ENCODE peak calls at places on chromosomes 6 and 20, in seven cellular contexts. X, U, B, Y, G, C and L are unnamed samples.

GRCh38 chr6:48664850-48665249 is 553.9 kb upstream of the PTCHD4 start:
- DNase-seq in X (no peak), B (no peak), U (peak; percentile 15), G (peak; percentile 3), C (no peak), Y (no peak), L (no peak)

GRCh38 chr6:125598422-125598821 is 151.0 kb upstream of the HEY2 start:
- DNase-seq in X (no peak), C (no peak), U (peak; percentile 76), G (peak; percentile 69), B (no peak), Y (no peak), L (peak; percentile 15)

GRCh38 chr6:3831741-3832530 is 17.2 kb upstream of the FAM50B start:
- DNase-seq in Y (no peak), X (no peak), B (no peak), C (no peak), U (no peak), G (no peak), L (no peak)

GRCh38 chr6:138833819-138834539 is 38.1 kb downstream of the ECT2L start:
- DNase-seq in Y (no peak), X (no peak), C (peak; percentile 45), U (no peak), B (peak; percentile 58), G (peak; percentile 36), L (peak; percentile 31)

GRCh38 chr20:31868853-31869672 is 1.3 kb downstream of the DUSP15 start:
- DNase-seq in B (no peak), C (no peak), Y (no peak), U (no peak), G (no peak), X (no peak), L (no peak)

GRCh38 chr6:34601706-34602105 is 45.6 kb upstream of the SPDEF start:
- DNase-seq in X (no peak), G (no peak), Y (no peak), C (no peak), U (no peak), B (peak; percentile 76), L (no peak)

GRCh38 chr6:27811383-27811782 is 100.8 kb downstream of the OR2B2 start:
- DNase-seq in B (no peak), Y (no peak), C (no peak), G (no peak), U (no peak), X (no peak), L (no peak)

GRCh38 chr20:51275816-51276215 is 252.9 kb upstream of the KCNG1 start:
- DNase-seq in X (no peak), C (no peak), G (peak; percentile 28), U (peak; percentile 39), B (peak; percentile 68), Y (no peak), L (no peak)

GRCh38 chr6:133802861-133803260 is 86.1 kb upstream of the TCF21 start:
- DNase-seq in X (no peak), C (no peak), U (no peak), B (no peak), G (no peak), Y (no peak), L (no peak)

GRCh38 chr6:44309631-44310030 is 3.5 kb downstream of the AARS2 start:
- DNase-seq in C (no peak), X (no peak), U (no peak), G (no peak), B (no peak), Y (no peak), L (no peak)

GRCh38 chr20:51600016-51600420 is 57.5 kb upstream of the NFATC2 start:
- DNase-seq in B (no peak), X (no peak), Y (no peak), G (no peak), U (no peak), C (peak; percentile 50), L (no peak)

GRCh38 chr20:24701668-24702067 is 232.2 kb downstream of the SYNDIG1 start:
- DNase-seq in G (no peak), C (no peak), U (no peak), B (no peak), Y (no peak), X (no peak), L (no peak)

GRCh38 chr6:16625319-16626240 is 135.7 kb downstream of the ATXN1 start:
- DNase-seq in C (no peak), X (no peak), U (peak; percentile 28), G (no peak), B (no peak), Y (no peak), L (peak; percentile 15)

GRCh38 chr6:106085984-106086832 is at the start of gene PRDM1:
- DNase-seq in Y (peak; percentile 90), C (peak; percentile 82), U (peak; percentile 72), G (peak; percentile 61), X (peak; percentile 78), B (peak; percentile 19), L (peak; percentile 93)

GRCh38 chr6:53335224-53335994 is 13.3 kb downstream of the ELOVL5 start:
- DNase-seq in Y (peak; percentile 74), B (no peak), G (no peak), U (no peak), C (no peak), X (peak; percentile 71), L (no peak)